ENCODE peak calls at places on chromosomes 13 and 19, in eight cellular contexts. T, L, C, Y, W, A, F and Z are unnamed samples.

GRCh38 chr19:11479090-11479469 is 1.8 kb downstream of the ELAVL3 start:
- DNase-seq in T (no peak), L (no peak), C (no peak), Y (no peak), W (no peak), A (no peak), F (no peak), Z (no peak)

GRCh38 chr19:43432866-43433673 is 18.4 kb downstream of the TEX101 start:
- DNase-seq in T (peak; percentile 44), L (peak; percentile 68), C (peak; percentile 51), Y (peak; percentile 69), W (peak; percentile 58), A (no peak), F (peak; percentile 74), Z (no peak)

GRCh38 chr19:42528354-42529247 is at the start of gene CEACAM1:
- DNase-seq in T (peak; percentile 44), L (no peak), C (no peak), Y (peak; percentile 79), W (peak; percentile 51), A (no peak), F (peak; percentile 84), Z (no peak)

GRCh38 chr19:28556371-28556770 is 656.6 kb downstream of the UQCRFS1 start:
- DNase-seq in T (no peak), L (no peak), C (no peak), Y (no peak), W (no peak), A (no peak), F (no peak), Z (peak; percentile 87)

GRCh38 chr19:38012290-38012689 is 105.3 kb downstream of the SIPA1L3 start:
- DNase-seq in T (no peak), L (no peak), C (no peak), Y (no peak), W (no peak), A (no peak), F (no peak), Z (no peak)

GRCh38 chr19:11202488-11203193 is 5.3 kb upstream of the KANK2 start:
- DNase-seq in T (no peak), L (no peak), C (no peak), Y (no peak), W (no peak), A (no peak), F (no peak), Z (no peak)

GRCh38 chr19:10896851-10897526 is 25.6 kb downstream of the CARM1 start:
- DNase-seq in T (no peak), L (no peak), C (no peak), Y (no peak), W (peak; percentile 75), A (no peak), F (no peak), Z (no peak)

GRCh38 chr13:80574113-80574512 is 233.2 kb upstream of the SPRY2 start:
- DNase-seq in T (no peak), L (no peak), C (no peak), Y (no peak), W (no peak), A (no peak), F (no peak), Z (no peak)

GRCh38 chr19:6588508-6589345 is 2.2 kb downstream of the CD70 start:
- DNase-seq in T (no peak), L (no peak), C (no peak), Y (no peak), W (peak; percentile 58), A (no peak), F (no peak), Z (no peak)

GRCh38 chr19:50003810-50004419 is 21.3 kb downstream of the VRK3 start:
- DNase-seq in T (peak; percentile 57), L (peak; percentile 83), C (peak; percentile 73), Y (peak; percentile 34), W (peak; percentile 44), A (no peak), F (peak; percentile 15), Z (no peak)

GRCh38 chr19:2636897-2637683 is 65.4 kb downstream of the GNG7 start:
- DNase-seq in T (peak; percentile 94), L (peak; percentile 75), C (no peak), Y (peak; percentile 72), W (peak; percentile 66), A (no peak), F (peak; percentile 67), Z (no peak)

DNA sequence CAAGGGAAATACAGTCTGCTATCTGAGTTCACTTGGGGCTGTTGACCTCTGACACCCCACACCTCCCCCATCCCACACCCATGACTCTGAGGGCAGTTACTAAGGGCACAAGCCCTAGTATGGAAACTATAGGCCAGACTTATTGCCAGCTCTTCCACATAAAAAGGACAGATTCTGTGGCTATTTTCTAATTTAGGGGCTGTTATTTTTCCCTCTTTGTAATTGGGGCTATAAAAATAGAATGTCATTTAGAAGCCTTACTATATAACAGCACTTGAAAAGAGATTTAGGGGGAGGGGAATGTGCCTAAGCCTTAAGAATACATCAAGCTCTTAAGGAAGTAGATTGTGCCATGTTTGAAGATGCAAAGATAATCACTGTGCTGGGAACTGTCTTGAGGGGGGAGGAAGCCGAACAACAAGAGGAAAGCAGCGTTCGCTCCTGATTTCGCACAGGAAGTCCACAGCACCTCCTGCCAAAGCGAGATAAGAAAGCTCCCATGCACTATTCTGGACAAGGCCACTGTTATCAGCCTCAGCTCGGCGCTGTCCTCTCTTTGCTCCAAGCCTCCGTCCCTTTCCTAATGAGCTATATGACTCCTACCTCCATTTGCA is 86.6 kb downstream of the FLT1 start:
- DNase-seq in T (no peak), L (no peak), C (no peak), Y (no peak), W (peak; percentile 20), A (no peak), F (no peak), Z (no peak)
- TF ChIP-seq POLR2AphosphoS5 in T (no peak), L (no peak), C (no peak), Y (peak; percentile 29), W (no peak), A (no peak), F (peak; percentile 37), Z (peak; percentile 70)

GRCh38 chr13:85379433-85379832 is 419.8 kb downstream of the SLITRK6 start:
- DNase-seq in T (no peak), L (no peak), C (no peak), Y (no peak), W (no peak), A (no peak), F (no peak), Z (no peak)

GRCh38 chr13:85381082-85381481 is 418.1 kb downstream of the SLITRK6 start:
- DNase-seq in T (no peak), L (no peak), C (no peak), Y (no peak), W (no peak), A (no peak), F (no peak), Z (no peak)

GRCh38 chr13:85379991-85380390 is 419.2 kb downstream of the SLITRK6 start:
- DNase-seq in T (no peak), L (no peak), C (no peak), Y (no peak), W (no peak), A (no peak), F (no peak), Z (no peak)

GRCh38 chr13:85373322-85373721 is 425.9 kb downstream of the SLITRK6 start:
- DNase-seq in T (no peak), L (no peak), C (no peak), Y (no peak), W (no peak), A (no peak), F (no peak), Z (no peak)

GRCh38 chr13:85377783-85378182 is 421.4 kb downstream of the SLITRK6 start:
- DNase-seq in T (no peak), L (no peak), C (no peak), Y (no peak), W (no peak), A (no peak), F (no peak), Z (no peak)
- TF ChIP-seq POLR2AphosphoS5 in T (no peak), L (no peak), C (no peak), Y (no peak), W (no peak), A (no peak), F (no peak), Z (no peak)

GRCh38 chr13:48892311-48892710 is 83.4 kb upstream of the FNDC3A start:
- DNase-seq in T (no peak), L (no peak), C (peak; percentile 59), Y (no peak), W (no peak), A (no peak), F (no peak), Z (no peak)
- TF ChIP-seq POLR2AphosphoS5 in T (no peak), L (no peak), C (no peak), Y (no peak), W (no peak), A (no peak), F (no peak), Z (no peak)

DNA sequence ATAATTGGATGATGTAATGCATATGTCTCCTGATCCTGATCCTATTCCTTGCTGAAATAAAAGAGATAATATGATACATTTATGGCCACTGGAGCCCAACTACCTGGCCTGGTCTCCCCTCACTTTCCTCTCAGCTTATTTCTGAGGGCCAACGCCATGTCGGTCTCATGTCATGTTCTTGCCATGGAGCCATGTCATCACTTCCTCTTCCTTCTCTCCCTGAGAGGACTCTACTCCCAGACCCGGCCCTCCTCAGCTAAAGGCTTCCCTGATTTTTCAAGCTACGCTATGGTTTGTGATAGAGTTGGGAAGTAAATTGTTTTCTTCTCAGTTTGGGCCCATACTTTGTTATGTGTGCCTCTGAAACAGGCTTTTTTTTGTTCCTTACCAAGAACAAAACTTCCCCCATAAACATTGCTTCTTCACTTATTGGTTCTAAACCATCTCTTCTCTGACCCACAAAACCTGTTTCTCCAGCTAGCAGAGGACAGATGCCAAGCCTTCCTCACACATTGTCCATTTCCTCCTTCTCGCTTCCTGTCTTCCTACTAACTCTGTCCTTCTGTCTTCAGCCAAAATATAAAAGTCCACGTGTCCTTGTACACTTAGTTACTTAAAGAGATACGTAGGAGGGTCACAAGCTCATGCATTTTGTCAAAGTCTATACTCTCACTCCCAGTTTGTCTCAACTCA is 319.9 kb upstream of the DACH1 start:
- DNase-seq in T (no peak), L (no peak), C (no peak), Y (no peak), W (no peak), A (no peak), F (peak; percentile 38), Z (no peak)
- TF ChIP-seq POLR2AphosphoS5 in T (no peak), L (no peak), C (no peak), Y (no peak), W (no peak), A (no peak), F (no peak), Z (no peak)